ENCODE peak calls at places on chromosomes 6 and 20, in four cellular contexts. N is K562, H is GM12878, C is HepG2. A is an unnamed sample.

GRCh38 chr6:13729891-13730290 is 18.3 kb upstream of the RANBP9 start:
- DNase-seq in N (no peak), C (no peak), H (no peak), A (no peak)

GRCh38 chr20:59829415-59830106 is 103.9 kb downstream of the SYCP2 start:
- DNase-seq in C (no peak), N (no peak), H (no peak), A (no peak)

GRCh38 chr6:73339340-73339739 is 14.7 kb downstream of the DPPA5 start:
- DNase-seq in H (no peak), N (no peak), C (no peak), A (peak; percentile 20)

GRCh38 chr20:35117629-35118028 is 25.0 kb upstream of the TRPC4AP start:
- DNase-seq in H (no peak), N (no peak), C (no peak), A (no peak)

GRCh38 chr20:41411458-41411857 is 44.8 kb upstream of the EMILIN3 start:
- DNase-seq in C (no peak), H (no peak), N (no peak), A (no peak)

GRCh38 chr6:90068264-90068663 is 174.0 kb downstream of the GJA10 start:
- DNase-seq in N (peak; percentile 60), H (no peak), C (no peak), A (peak; percentile 34)

GRCh38 chr6:106579281-106579680 is 50.0 kb downstream of the RTN4IP1 start:
- DNase-seq in H (no peak), C (no peak), N (no peak), A (no peak)

GRCh38 chr6:107572886-107573285 is 83.0 kb downstream of the SOBP start:
- DNase-seq in C (no peak), H (no peak), N (no peak), A (no peak)

GRCh38 chr6:37177083-37177949 is 7.4 kb downstream of the PIM1 start:
- DNase-seq in H (no peak), N (peak; percentile 51), C (no peak), A (no peak)

GRCh38 chr6:139368661-139369060 is 5.8 kb downstream of the CITED2 start:
- DNase-seq in N (no peak), H (no peak), C (no peak), A (no peak)

GRCh38 chr6:105431226-105431625 is 28.3 kb upstream of the PREP start:
- DNase-seq in N (peak; percentile 13), H (no peak), C (peak; percentile 40), A (peak; percentile 38)

GRCh38 chr20:18138639-18139583 is 1.2 kb downstream of the KAT14 start:
- DNase-seq in N (no peak), H (no peak), C (peak; percentile 91), A (no peak)

GRCh38 chr6:6907286-6907685 is 200.5 kb upstream of the RREB1 start:
- DNase-seq in N (no peak), C (no peak), H (no peak), A (no peak)

GRCh38 chr6:19210849-19211590 is 626.1 kb upstream of the ID4 start:
- DNase-seq in C (peak; percentile 20), N (peak; percentile 39), H (no peak), A (peak; percentile 56)

GRCh38 chr6:10505529-10505928 is 15.6 kb upstream of the GCNT2 start:
- DNase-seq in N (no peak), H (no peak), C (peak; percentile 99), A (peak; percentile 25)

GRCh38 chr6:56526860-56527544 is 115.7 kb downstream of the DST start:
- DNase-seq in C (no peak), H (no peak), N (no peak), A (no peak)

GRCh38 chr20:35226775-35227681 is 538 bp downstream of the MMP24 start:
- DNase-seq in H (no peak), C (peak; percentile 35), N (peak; percentile 91), A (peak; percentile 80)

GRCh38 chr6:170124150-170124549 is 166.7 kb downstream of the DLL1 start:
- DNase-seq in N (no peak), H (no peak), C (no peak), A (no peak)

GRCh38 chr6:87907521-87907920 is 140.1 kb upstream of the SPACA1 start:
- DNase-seq in H (peak; percentile 63), C (no peak), N (no peak), A (no peak)

GRCh38 chr20:54698373-54698772 is 223.0 kb downstream of the DOK5 start:
- DNase-seq in C (no peak), N (no peak), H (no peak), A (no peak)

GRCh38 chr6:37680668-37681067 is 17.0 kb downstream of the MDGA1 start:
- DNase-seq in N (no peak), H (no peak), C (no peak), A (no peak)

GRCh38 chr6:140566706-140567330 is 1192.4 kb upstream of the CITED2 start:
- DNase-seq in N (no peak), H (no peak), C (no peak), A (no peak)

GRCh38 chr6:54267798-54268197 is 40.4 kb upstream of the TINAG start:
- DNase-seq in N (no peak), H (no peak), C (peak; percentile 67), A (peak; percentile 43)

DNA sequence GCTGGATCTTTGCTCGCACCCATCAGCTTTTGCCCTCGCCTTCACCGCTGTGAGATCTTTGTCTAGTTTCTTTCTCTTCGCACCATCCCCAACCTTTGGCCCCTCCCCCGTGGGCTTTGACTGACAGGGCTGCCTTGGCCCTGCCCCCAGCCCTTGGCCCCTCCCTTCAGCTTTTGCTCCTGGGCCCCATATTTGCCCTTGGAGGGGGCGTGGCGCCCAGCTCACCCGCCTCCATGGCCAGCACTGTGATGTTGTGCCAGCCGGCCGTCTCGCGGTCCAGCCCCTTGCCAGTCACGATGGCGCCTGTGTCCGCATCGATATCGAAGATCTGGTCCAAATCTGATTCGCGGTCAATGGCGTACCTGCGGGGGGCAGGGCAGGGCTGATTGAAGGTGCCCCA is 81.1 kb downstream of the CD40 start:
- DNase-seq in N (peak; percentile 82), H (no peak), C (no peak), A (no peak)
- TF ChIP-seq TARDBP in N (no peak), H (no peak), C (no peak), A (no peak)

DNA sequence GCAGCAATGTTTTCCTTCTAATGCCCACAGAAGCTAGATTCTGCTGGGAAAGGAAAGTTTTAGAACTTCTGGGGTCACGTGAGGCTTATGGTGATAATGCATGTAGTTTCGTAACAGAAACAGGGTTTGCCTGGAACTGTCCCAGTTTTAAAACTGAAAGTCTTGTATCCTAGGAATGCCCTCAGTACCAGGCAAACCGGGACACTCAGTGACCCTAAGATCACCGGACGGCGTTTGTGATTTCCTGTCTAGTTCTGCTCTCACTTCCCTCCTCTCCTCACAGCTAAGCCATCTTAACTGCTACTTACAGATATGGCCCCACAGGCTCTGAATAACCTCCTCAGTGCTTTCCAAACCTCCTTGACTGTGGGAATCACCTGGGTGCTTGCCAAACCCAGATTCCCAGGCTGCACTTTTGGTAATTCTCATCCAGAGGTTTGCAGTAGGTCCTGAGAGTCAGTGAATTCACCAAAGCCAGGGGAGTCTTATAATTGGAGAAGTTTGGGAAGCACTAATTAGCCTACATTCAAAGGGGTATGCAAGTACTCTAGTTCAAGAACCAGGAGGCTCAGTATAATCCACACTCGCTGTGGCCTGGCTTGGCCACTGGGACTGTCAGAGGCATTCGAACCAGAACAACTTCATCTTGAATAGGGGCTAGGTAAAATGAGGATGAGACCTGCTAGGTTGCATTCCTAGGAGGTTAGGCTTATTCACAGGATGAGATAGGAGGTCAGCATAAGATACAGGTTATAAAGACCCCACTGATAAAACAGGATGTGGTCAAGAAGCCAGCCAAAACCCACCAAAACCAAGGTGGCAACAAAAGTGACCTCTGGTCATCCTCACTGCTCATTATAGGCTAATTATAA is 231.6 kb upstream of the MYLIP start:
- DNase-seq in C (no peak), H (no peak), N (no peak), A (no peak)
- TF ChIP-seq TARDBP in C (no peak), H (no peak), N (no peak), A (no peak)

GRCh38 chr6:35080821-35081425 is 60.2 kb downstream of the TCP11 start:
- DNase-seq in N (no peak), C (no peak), H (no peak), A (no peak)

GRCh38 chr6:35082046-35082732 is 59.0 kb downstream of the TCP11 start:
- DNase-seq in C (no peak), H (no peak), N (no peak), A (no peak)

GRCh38 chr6:35082733-35083403 is 58.3 kb downstream of the TCP11 start:
- DNase-seq in C (no peak), H (no peak), N (no peak), A (no peak)

GRCh38 chr6:35080016-35080680 is 61.0 kb downstream of the TCP11 start:
- DNase-seq in N (no peak), H (no peak), C (no peak), A (no peak)

DNA sequence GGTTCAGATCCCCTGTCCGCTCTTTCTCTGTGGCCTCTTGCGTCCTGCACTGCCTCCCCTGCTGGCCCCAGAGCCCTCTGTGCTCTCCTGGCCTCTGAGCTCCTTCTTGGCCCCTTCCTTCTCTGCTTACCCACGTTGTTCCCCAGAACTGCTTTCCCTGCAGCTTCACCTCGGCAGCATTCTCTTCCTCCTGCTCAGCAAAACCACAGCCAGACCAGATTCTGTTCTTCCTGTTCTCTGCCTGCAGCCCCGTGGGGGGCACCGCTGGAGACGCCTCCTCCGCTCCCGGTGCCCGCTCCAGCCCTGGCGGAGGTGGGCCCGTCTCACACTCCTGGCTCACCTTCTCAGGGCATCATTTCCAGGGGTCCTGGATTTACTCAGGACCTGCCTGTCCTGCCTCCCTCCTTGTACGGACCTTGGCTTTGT is 59.7 kb downstream of the TCP11 start:
- DNase-seq in H (no peak), C (no peak), N (no peak), A (no peak)
- TF ChIP-seq TARDBP in H (no peak), C (no peak), N (no peak), A (no peak)

GRCh38 chr20:53688085-53688484 is 94.4 kb upstream of the ZNF217 start:
- DNase-seq in H (no peak), N (no peak), C (no peak), A (no peak)
- TF ChIP-seq TARDBP in H (no peak), N (no peak), C (no peak), A (no peak)

A was measured in HEK293T.